ENCODE peak calls at places on chromosomes 5 and 9, in nine cellular contexts. B, G, R, M, T, F, Q, Z and V are unnamed samples. For H3K4me1, the result is how much of the 10 kb centered on the place peaks cover.

GRCh38 chr9:87478211-87478992 is 19.3 kb upstream of the DAPK1 start:
- DNase-seq in R (no peak), Z (no peak), T (no peak), M (no peak), Q (no peak), G (no peak), F (no peak), B (no peak), V (no peak)

GRCh38 chr5:76954383-76954763 is 1.5 kb downstream of the CRHBP start:
- DNase-seq in R (no peak), M (no peak), Z (no peak), B (no peak), G (no peak), T (no peak), F (no peak), Q (no peak), V (no peak)

GRCh38 chr5:179978792-179979191 is 71.1 kb upstream of the TBC1D9B start:
- DNase-seq in Q (no peak), R (no peak), T (no peak), F (no peak), Z (no peak), M (no peak), G (no peak), B (no peak), V (no peak)

GRCh38 chr9:72489986-72490385 is 31.4 kb upstream of the TMC1 start:
- DNase-seq in T (no peak), R (no peak), G (no peak), M (no peak), Q (no peak), B (no peak), F (no peak), Z (no peak), V (no peak)

GRCh38 chr9:71778085-71778484 is 9.8 kb upstream of the CEMIP2 start:
- DNase-seq in M (no peak), Q (no peak), F (no peak), B (no peak), Z (no peak), T (no peak), G (no peak), R (no peak), V (no peak)

GRCh38 chr5:127906562-127907204 is 176.9 kb upstream of the SLC12A2 start:
- DNase-seq in Q (no peak), T (no peak), M (no peak), Z (no peak), B (no peak), R (no peak), F (no peak), G (no peak), V (no peak)

GRCh38 chr5:121870489-121870888 is 18.8 kb downstream of the FTMT start:
- DNase-seq in T (no peak), Z (no peak), F (no peak), M (no peak), Q (peak), R (no peak), B (no peak), G (no peak), V (no peak)

GRCh38 chr5:73370620-73371583 is 77.7 kb downstream of the FOXD1 start:
- DNase-seq in M (no peak), T (no peak), B (no peak), F (no peak), R (no peak), Z (no peak), G (peak), Q (peak), V (no peak)

GRCh38 chr5:172115541-172115982 is 72.5 kb downstream of the STK10 start:
- DNase-seq in G (no peak), B (no peak), R (no peak), Q (peak), T (no peak), F (peak), Z (no peak), M (peak), V (no peak)

GRCh38 chr9:120885968-120886367 is 9.0 kb upstream of the PHF19 start:
- DNase-seq in Z (no peak), R (no peak), F (no peak), T (no peak), M (no peak), G (no peak), Q (no peak), B (no peak), V (no peak)

GRCh38 chr9:14902561-14902960 is 7.7 kb downstream of the FREM1 start:
- DNase-seq in T (no peak), M (no peak), B (no peak), G (no peak), F (no peak), R (no peak), Q (no peak), Z (no peak), V (no peak)

GRCh38 chr5:173507171-173507570 is 109.3 kb downstream of the BOD1 start:
- DNase-seq in Q (no peak), Z (no peak), R (no peak), F (no peak), T (no peak), B (no peak), M (no peak), G (no peak), V (peak)

GRCh38 chr5:123511290-123511647 is 708 bp upstream of the CSNK1G3 start:
- DNase-seq in Q (peak), R (no peak), T (no peak), F (no peak), G (no peak), B (no peak), Z (no peak), M (no peak), V (no peak)

GRCh38 chr5:95942968-95943367 is 18.7 kb downstream of the ELL2 start:
- DNase-seq in T (no peak), M (no peak), F (no peak), G (no peak), R (no peak), Q (no peak), Z (no peak), B (no peak), V (no peak)

GRCh38 chr9:105064248-105065118 is 136.5 kb upstream of the ABCA1 start:
- DNase-seq in B (peak), Z (peak), G (peak), Q (peak), R (peak), F (no peak), M (no peak), T (peak), V (peak)

GRCh38 chr9:16085167-16085718 is 532.4 kb downstream of the CCDC171 start:
- DNase-seq in Q (no peak), Z (peak), G (no peak), M (no peak), F (no peak), B (no peak), T (peak), R (peak), V (no peak)

GRCh38 chr5:43105369-43106289 is 15.1 kb upstream of the ZNF131 start:
- DNase-seq in Q (peak), F (peak), B (peak), R (peak), T (peak), Z (peak), M (peak), G (peak), V (peak)

GRCh38 chr9:101580076-101580475 is 14.7 kb downstream of the PPP3R2 start:
- DNase-seq in R (peak), M (no peak), Q (no peak), F (no peak), Z (no peak), G (no peak), B (no peak), T (no peak), V (no peak)

GRCh38 chr9:13431137-13431536 is 151.6 kb upstream of the MPDZ start:
- DNase-seq in T (no peak), F (no peak), M (no peak), B (no peak), Z (no peak), G (no peak), R (no peak), Q (no peak), V (peak)

GRCh38 chr5:59584858-59585846 is 308.4 kb downstream of the PDE4D start:
- DNase-seq in T (no peak), G (no peak), B (no peak), Z (no peak), M (no peak), R (no peak), F (no peak), Q (no peak), V (no peak)

GRCh38 chr5:62538017-62538942 is 40.3 kb upstream of the LRRC70 start:
- DNase-seq in F (no peak), G (no peak), M (no peak), R (no peak), Q (peak), Z (no peak), T (no peak), B (no peak), V (no peak)

GRCh38 chr5:149644629-149645028 is 63.3 kb downstream of the ARHGEF37 start:
- DNase-seq in B (no peak), T (no peak), Q (no peak), F (no peak), G (no peak), Z (no peak), M (no peak), R (no peak), V (no peak)

GRCh38 chr9:89751081-89751855 is 146.5 kb downstream of the GADD45G start:
- DNase-seq in G (no peak), M (no peak), T (no peak), R (no peak), F (no peak), Z (peak), B (no peak), Q (no peak), V (peak)

GRCh38 chr5:38673671-38674071 is 117.2 kb upstream of the LIFR start:
- DNase-seq in B (no peak), Z (no peak), Q (peak), T (no peak), G (peak), F (no peak), R (no peak), M (no peak), V (no peak)

GRCh38 chr5:179470191-179470590 is 80.2 kb upstream of the RUFY1 start:
- DNase-seq in Q (no peak), M (no peak), B (no peak), G (no peak), F (no peak), T (no peak), Z (no peak), R (no peak), V (no peak)

DNA sequence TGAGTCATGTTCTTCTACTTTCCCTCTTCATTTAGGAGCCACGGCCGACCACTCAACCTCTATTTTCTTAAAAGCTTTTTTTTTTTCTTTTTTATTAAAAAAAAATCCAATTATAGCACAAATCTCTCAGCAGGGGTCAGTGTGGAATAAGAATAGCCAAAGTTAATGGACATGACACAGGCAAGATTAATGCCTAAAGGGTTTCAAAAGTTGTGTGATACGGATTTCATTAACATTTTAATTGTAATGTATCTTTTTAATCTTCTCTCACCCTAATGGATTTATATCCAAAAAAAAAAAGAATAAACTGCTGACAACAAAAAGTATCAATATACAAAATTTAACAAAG is 5.4 kb downstream of the NACC2 start:
- DNase-seq in F (no peak), M (no peak), G (peak), Q (peak), T (no peak), Z (no peak), B (no peak), R (no peak), V (no peak)
- H3K4me1 ChIP-seq in F (under half), M (under half), G (under half), Q (under half), T (half or more), Z (half or more), B (under half), R (under half), V (under half)

GRCh38 chr5:51622161-51622790 is 239.0 kb downstream of the ISL1 start:
- DNase-seq in T (no peak), Z (no peak), M (no peak), B (peak), R (no peak), G (no peak), F (no peak), Q (no peak), V (no peak)
- H3K4me3 ChIP-seq in T (no peak), Z (no peak), M (no peak), B (no peak), R (no peak), G (no peak), F (no peak), Q (no peak), V (no peak)

GRCh38 chr5:36880761-36881160 is 4.2 kb downstream of the NIPBL start:
- DNase-seq in Q (no peak), B (no peak), R (no peak), Z (no peak), F (no peak), G (no peak), M (no peak), T (no peak), V (no peak)

GRCh38 chr5:36881304-36881703 is 4.7 kb downstream of the NIPBL start:
- DNase-seq in B (no peak), R (no peak), M (no peak), T (no peak), Z (no peak), F (no peak), G (no peak), Q (no peak), V (no peak)

GRCh38 chr5:36881807-36882206 is 5.2 kb downstream of the NIPBL start:
- DNase-seq in R (no peak), B (no peak), T (no peak), G (no peak), Z (no peak), M (no peak), F (no peak), Q (peak), V (no peak)

GRCh38 chr5:36883894-36884462 is 7.4 kb downstream of the NIPBL start:
- DNase-seq in R (no peak), T (no peak), Q (no peak), M (no peak), Z (no peak), B (no peak), G (no peak), F (no peak), V (no peak)

GRCh38 chr5:36882250-36882649 is 5.7 kb downstream of the NIPBL start:
- DNase-seq in R (no peak), G (no peak), Z (no peak), M (no peak), B (no peak), T (no peak), Q (no peak), F (no peak), V (no peak)
- H3K4me1 ChIP-seq in R (under half), G (under half), Z (under half), M (half or more), B (under half), T (under half), Q (under half), F (under half), V (under half)

DNA sequence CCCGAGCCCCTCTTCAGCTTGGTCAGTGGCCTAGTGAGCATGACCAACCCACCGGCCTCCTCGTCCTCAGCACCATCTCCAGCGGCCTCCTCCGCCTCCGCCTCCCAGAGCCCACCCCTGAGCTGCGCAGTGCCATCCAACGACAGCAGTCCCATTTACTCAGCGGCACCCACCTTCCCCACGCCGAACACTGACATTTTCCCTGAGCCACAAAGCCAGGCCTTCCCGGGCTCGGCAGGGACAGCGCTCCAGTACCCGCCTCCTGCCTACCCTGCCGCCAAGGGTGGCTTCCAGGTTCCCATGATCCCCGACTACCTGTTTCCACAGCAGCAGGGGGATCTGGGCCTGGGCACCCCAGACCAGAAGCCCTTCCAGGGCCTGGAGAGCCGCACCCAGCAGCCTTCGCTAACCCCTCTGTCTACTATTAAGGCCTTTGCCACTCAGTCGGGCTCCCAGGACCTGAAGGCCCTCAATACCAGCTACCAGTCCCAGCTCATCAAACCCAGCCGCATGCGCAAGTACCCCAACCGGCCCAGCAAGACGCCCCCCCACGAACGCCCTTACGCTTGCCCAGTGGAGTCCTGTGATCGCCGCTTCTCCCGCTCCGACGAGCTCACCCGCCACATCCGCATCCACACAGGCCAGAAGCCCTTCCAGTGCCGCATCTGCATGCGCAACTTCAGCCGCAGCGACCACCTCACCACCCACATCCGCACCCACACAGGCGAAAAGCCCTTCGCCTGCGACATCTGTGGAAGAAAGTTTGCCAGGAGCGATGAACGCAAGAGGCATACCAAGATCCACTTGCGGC is 1.8 kb downstream of the EGR1 start:
- DNase-seq in Z (no peak), Q (no peak), G (peak), M (peak), B (no peak), R (no peak), F (peak), T (no peak), V (no peak)
- H3K4me3 ChIP-seq in Z (no peak), Q (no peak), G (no peak), M (no peak), B (no peak), R (peak), F (peak), T (peak), V (no peak)

DNA sequence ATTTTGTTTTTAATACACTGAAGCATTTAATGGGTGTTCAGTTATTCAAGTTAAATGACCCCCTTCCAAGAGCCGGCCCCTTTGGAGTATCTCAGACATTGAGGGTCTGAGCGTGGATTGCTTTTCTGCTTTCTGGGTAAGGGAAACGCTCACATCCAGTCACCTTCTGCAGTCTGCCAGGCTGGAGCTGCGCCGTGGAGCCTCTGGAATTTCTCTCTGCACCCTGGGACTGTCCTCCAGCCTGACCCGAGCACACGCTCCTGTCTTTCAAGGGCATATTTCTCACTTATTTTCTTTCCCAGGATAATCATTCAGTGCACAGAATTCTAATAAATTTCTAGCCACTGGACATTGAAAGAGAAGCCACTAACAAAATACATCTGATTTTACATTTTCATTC is 13.4 kb downstream of the FAM240B start:
- DNase-seq in G (no peak), Q (no peak), B (no peak), M (no peak), Z (no peak), T (no peak), F (no peak), R (no peak), V (no peak)
- H3K4me1 ChIP-seq in G (under half), Q (under half), B (under half), M (under half), Z (under half), T (under half), F (under half), R (under half), V (under half)

GRCh38 chr5:92505925-92506324 is 1075.1 kb downstream of the NR2F1-AS1 start:
- DNase-seq in Z (no peak), M (no peak), Q (no peak), R (no peak), B (no peak), G (peak), T (no peak), F (no peak), V (no peak)
- H3K4me3 ChIP-seq in Z (no peak), M (no peak), Q (peak), R (no peak), B (no peak), G (no peak), T (no peak), F (no peak), V (no peak)